ENCODE peak calls at places on chromosomes 6 and 20, in five cellular contexts. Z is upper lobe of left lung, J is left ventricle myocardium inferior, F is nephron progenitor cell, T is choroid plexus epithelial cell. L is an unnamed sample.

GRCh38 chr6:1630771-1631217 is 21.1 kb downstream of the FOXC1 start:
- DNase-seq in F (no peak), T (no peak), J (no peak), Z (no peak), L (no peak)

GRCh38 chr6:77561768-77562314 is 91.0 kb upstream of the MEI4 start:
- DNase-seq in F (no peak), J (no peak), Z (no peak), T (peak; percentile 9), L (no peak)

GRCh38 chr20:63809856-63810255 is 21.2 kb downstream of the ZBTB46 start:
- DNase-seq in T (no peak), J (no peak), F (no peak), Z (no peak), L (no peak)

GRCh38 chr20:33339515-33340058 is 56.6 kb downstream of the BPIFB1 start:
- DNase-seq in T (no peak), Z (no peak), F (no peak), J (no peak), L (peak; percentile 30)

GRCh38 chr20:58174708-58175287 is 53.7 kb downstream of the ANKRD60 start:
- DNase-seq in J (peak; percentile 70), F (peak; percentile 38), T (peak; percentile 25), Z (no peak), L (no peak)

GRCh38 chr6:169019727-169020491 is 233.7 kb downstream of the THBS2 start:
- DNase-seq in F (no peak), J (no peak), Z (no peak), T (no peak), L (no peak)

GRCh38 chr6:150975136-150975535 is 109.6 kb downstream of the MTHFD1L start:
- DNase-seq in T (no peak), Z (no peak), J (no peak), F (no peak), L (no peak)

GRCh38 chr20:57389695-57390603 is 1.2 kb upstream of the RBM38 start:
- DNase-seq in J (no peak), T (peak; percentile 36), Z (peak; percentile 82), F (peak; percentile 50), L (no peak)

GRCh38 chr6:32610897-32611296 is 21.2 kb upstream of the HLA-DRB1 start:
- DNase-seq in Z (no peak), T (no peak), J (no peak), F (no peak), L (no peak)

GRCh38 chr6:16761469-16762264 is 407 bp upstream of the ATXN1 start:
- DNase-seq in J (peak; percentile 86), T (peak; percentile 95), Z (peak; percentile 95), F (peak; percentile 82), L (peak; percentile 60)

GRCh38 chr20:25287631-25288290 is 39.9 kb downstream of the PYGB start:
- DNase-seq in T (no peak), F (no peak), J (peak; percentile 6), Z (no peak), L (no peak)

GRCh38 chr6:7154341-7155139 is 46.8 kb downstream of the RREB1 start:
- DNase-seq in Z (no peak), T (no peak), F (no peak), J (no peak), L (no peak)

GRCh38 chr6:140269766-140270165 is 895.3 kb upstream of the CITED2 start:
- DNase-seq in J (no peak), T (no peak), F (no peak), Z (no peak), L (no peak)

GRCh38 chr6:131651782-131652181 is 14.7 kb downstream of the ENPP3 start:
- DNase-seq in F (no peak), Z (no peak), T (no peak), J (no peak), L (no peak)

GRCh38 chr6:123926000-123926399 is 122.3 kb downstream of the NKAIN2 start:
- DNase-seq in F (no peak), T (peak; percentile 34), Z (no peak), J (no peak), L (no peak)

GRCh38 chr6:129264480-129265045 is 381.6 kb downstream of the LAMA2 start:
- DNase-seq in F (no peak), J (no peak), T (peak; percentile 42), Z (no peak), L (no peak)

GRCh38 chr6:75532521-75532920 is 38.9 kb upstream of the FILIP1 start:
- DNase-seq in J (no peak), F (no peak), T (peak; percentile 56), Z (no peak), L (no peak)

GRCh38 chr6:148967546-148967945 is 220.7 kb downstream of the UST start:
- DNase-seq in T (no peak), J (no peak), F (peak; percentile 13), Z (peak; percentile 43), L (no peak)

DNA sequence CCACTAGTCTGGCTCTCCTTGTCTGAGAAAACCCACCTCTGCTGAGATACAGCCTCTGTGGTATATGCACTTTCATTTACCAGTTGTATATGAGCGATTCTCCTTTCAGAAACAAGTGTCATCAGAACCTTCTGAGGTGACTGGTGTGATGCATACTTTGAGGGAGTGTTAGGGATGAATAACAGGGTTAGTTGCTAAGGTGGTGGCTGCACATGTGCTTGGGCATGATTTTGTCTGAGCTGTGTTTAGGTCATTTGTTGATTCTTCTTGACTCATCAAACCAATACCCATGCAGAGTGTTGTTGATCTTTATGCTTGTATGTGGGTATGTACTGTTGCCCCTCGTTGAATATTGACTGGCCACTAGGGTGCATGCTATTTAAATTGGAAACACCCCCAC is 25.7 kb downstream of the DTD1 start:
- DNase-seq in F (no peak), Z (no peak), J (no peak), T (no peak), L (no peak)
- TF ChIP-seq CTCF in F (no peak), Z (no peak), J (no peak), T (no peak), L (no peak)

GRCh38 chr20:44598413-44599290 is 16.3 kb downstream of the PKIG start:
- DNase-seq in T (peak; percentile 43), Z (no peak), F (no peak), J (peak; percentile 63), L (no peak)
- TF ChIP-seq CTCF in T (peak; percentile 31), Z (no peak), F (no peak), J (peak; percentile 33), L (no peak)

DNA sequence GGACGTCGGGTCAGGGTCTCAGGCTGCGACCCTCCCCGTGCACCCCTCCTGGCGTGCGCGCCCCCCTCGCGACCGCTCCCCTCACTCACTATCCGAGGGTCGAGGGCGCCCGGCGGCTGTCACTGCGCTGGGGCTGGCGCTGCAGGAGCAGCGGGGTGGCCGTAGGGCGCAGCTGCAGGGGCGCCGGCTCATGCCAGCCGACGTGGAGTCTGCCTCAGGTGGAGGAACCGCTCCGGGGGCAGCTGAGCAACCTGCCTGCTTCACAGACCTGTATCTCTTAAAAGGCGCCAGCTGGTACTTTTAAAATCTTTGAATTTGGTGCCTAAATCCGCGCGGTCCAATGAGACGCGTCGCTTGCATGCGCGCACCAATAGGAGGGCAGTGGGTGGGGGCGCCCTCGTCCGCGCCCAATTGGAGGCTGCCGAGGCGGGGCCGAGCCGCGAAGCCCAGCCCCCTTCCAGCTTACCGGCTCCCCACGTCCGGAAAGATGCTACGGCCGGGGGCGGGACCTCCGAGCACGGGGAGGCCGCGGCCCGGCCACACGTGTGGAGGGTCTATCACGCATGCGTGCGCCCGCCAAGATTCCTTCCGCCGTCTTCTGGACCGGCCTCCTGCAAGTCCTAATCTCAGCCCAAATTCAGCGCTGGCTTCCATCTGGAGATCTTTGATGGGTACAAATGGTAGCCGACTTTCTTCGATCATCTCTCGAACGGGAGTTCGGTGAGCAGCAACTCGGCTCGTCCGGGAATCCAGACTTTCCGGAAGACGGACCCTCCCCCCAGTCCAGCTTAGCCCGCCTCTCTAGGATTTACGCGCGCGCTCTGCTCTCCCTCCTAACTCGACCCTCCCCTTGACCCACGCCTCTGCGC is at the start of gene FBXO5:
- DNase-seq in Z (peak; percentile 99), F (peak; percentile 97), J (peak; percentile 98), T (peak; percentile 99), L (peak; percentile 94)
- TF ChIP-seq CTCF in Z (no peak), F (no peak), J (no peak), T (no peak), L (no peak)

DNA sequence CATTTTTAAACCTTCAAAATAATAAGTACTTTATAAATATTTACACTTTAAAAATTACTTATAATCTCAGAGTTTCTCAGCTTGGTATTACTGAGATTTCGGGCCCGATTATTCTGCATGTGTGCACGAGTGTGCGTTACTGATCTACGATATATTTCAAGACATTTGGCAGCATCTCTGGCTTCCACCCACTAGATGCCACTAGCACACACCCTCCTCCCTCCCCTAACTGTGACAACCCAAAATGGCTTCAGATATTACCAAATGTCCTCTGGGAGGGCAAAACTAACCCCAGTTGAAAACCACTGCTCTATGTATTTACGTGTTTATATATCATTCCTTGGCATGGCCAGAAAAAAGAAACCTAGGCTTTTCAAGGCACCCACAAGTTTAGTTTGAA is 95.9 kb downstream of the FYN start:
- DNase-seq in T (no peak), J (no peak), Z (no peak), F (no peak), L (no peak)
- TF ChIP-seq CTCF in T (no peak), J (peak; percentile 30), Z (no peak), F (no peak), L (no peak)

GRCh38 chr6:3561745-3562144 is 104.9 kb upstream of the SLC22A23 start:
- DNase-seq in J (no peak), F (peak; percentile 34), T (peak; percentile 80), Z (no peak), L (no peak)
- TF ChIP-seq CTCF in J (no peak), F (no peak), T (peak; percentile 67), Z (no peak), L (peak; percentile 51)

GRCh38 chr6:108145639-108146038 is 20.2 kb upstream of the NR2E1 start:
- DNase-seq in Z (no peak), T (no peak), F (no peak), J (no peak), L (no peak)
- TF ChIP-seq CTCF in Z (no peak), T (peak; percentile 16), F (peak; percentile 21), J (no peak), L (peak; percentile 44)

GRCh38 chr6:41440958-41441357 is 105.2 kb upstream of the FOXP4 start:
- DNase-seq in J (no peak), T (no peak), Z (no peak), F (no peak), L (no peak)

GRCh38 chr6:41445268-41445667 is 100.9 kb upstream of the FOXP4 start:
- DNase-seq in Z (no peak), J (no peak), F (no peak), T (no peak), L (no peak)

GRCh38 chr6:41441598-41442205 is 104.5 kb upstream of the FOXP4 start:
- DNase-seq in Z (no peak), F (peak; percentile 35), J (no peak), T (no peak), L (no peak)

GRCh38 chr6:41443616-41444525 is 102.3 kb upstream of the FOXP4 start:
- DNase-seq in F (peak; percentile 55), Z (no peak), J (peak; percentile 52), T (peak; percentile 39), L (no peak)

GRCh38 chr6:41442800-41443501 is 103.2 kb upstream of the FOXP4 start:
- DNase-seq in Z (peak; percentile 82), J (peak; percentile 50), T (peak; percentile 75), F (peak; percentile 92), L (peak; percentile 87)
- TF ChIP-seq CTCF in Z (no peak), J (peak; percentile 48), T (peak; percentile 75), F (peak; percentile 95), L (peak; percentile 86)

L was measured in neural crest cell.